ENCODE peak calls at places on chromosomes 6 and 20, in nine cellular contexts. V, T, B, G, Q, I, U, M and X are unnamed samples.

GRCh38 chr20:11429168-11429567 is 488.5 kb upstream of the BTBD3 start:
- DNase-seq in V (no peak), T (no peak), B (no peak), G (no peak), Q (no peak), I (no peak), U (no peak), M (no peak), X (no peak)

GRCh38 chr6:170297577-170298330 is 6.9 kb upstream of the DLL1 start:
- DNase-seq in V (no peak), T (no peak), B (no peak), G (peak; percentile 56), Q (no peak), I (no peak), U (no peak), M (no peak), X (no peak)

GRCh38 chr20:10110151-10110550 is 75.4 kb downstream of the ANKEF1 start:
- DNase-seq in V (peak; percentile 67), T (no peak), B (no peak), G (no peak), Q (no peak), I (no peak), U (no peak), M (no peak), X (no peak)

GRCh38 chr20:32749914-32750637 is 6.8 kb upstream of the COMMD7 start:
- DNase-seq in V (no peak), T (no peak), B (no peak), G (no peak), Q (no peak), I (no peak), U (no peak), M (no peak), X (no peak)

GRCh38 chr20:1062334-1063015 is 55.9 kb upstream of the PSMF1 start:
- DNase-seq in V (no peak), T (no peak), B (peak; percentile 58), G (no peak), Q (no peak), I (no peak), U (no peak), M (peak; percentile 60), X (no peak)

GRCh38 chr6:56890683-56891429 is 64.1 kb upstream of the BEND6 start:
- DNase-seq in V (peak; percentile 86), T (no peak), B (no peak), G (no peak), Q (no peak), I (no peak), U (no peak), M (no peak), X (no peak)

GRCh38 chr20:11646359-11646758 is 271.3 kb upstream of the BTBD3 start:
- DNase-seq in V (no peak), T (no peak), B (no peak), G (no peak), Q (no peak), I (no peak), U (no peak), M (no peak), X (no peak)

GRCh38 chr20:17138237-17138636 is 88.6 kb upstream of the PCSK2 start:
- DNase-seq in V (no peak), T (no peak), B (no peak), G (no peak), Q (no peak), I (no peak), U (no peak), M (no peak), X (no peak)

GRCh38 chr6:105814745-105815536 is 271.2 kb upstream of the PRDM1 start:
- DNase-seq in V (no peak), T (no peak), B (no peak), G (no peak), Q (no peak), I (no peak), U (no peak), M (no peak), X (no peak)

GRCh38 chr20:38843346-38843745 is 37.8 kb downstream of the PPP1R16B start:
- DNase-seq in V (no peak), T (no peak), B (no peak), G (no peak), Q (no peak), I (no peak), U (no peak), M (no peak), X (no peak)

GRCh38 chr20:38842558-38842981 is 37.1 kb downstream of the PPP1R16B start:
- DNase-seq in V (no peak), T (no peak), B (no peak), G (no peak), Q (no peak), I (no peak), U (no peak), M (peak; percentile 45), X (no peak)

GRCh38 chr20:38841570-38841969 is 36.1 kb downstream of the PPP1R16B start:
- DNase-seq in V (no peak), T (no peak), B (no peak), G (no peak), Q (no peak), I (no peak), U (no peak), M (no peak), X (no peak)

GRCh38 chr20:38840894-38841470 is 35.5 kb downstream of the PPP1R16B start:
- DNase-seq in V (no peak), T (no peak), B (no peak), G (no peak), Q (no peak), I (no peak), U (no peak), M (no peak), X (no peak)

DNA sequence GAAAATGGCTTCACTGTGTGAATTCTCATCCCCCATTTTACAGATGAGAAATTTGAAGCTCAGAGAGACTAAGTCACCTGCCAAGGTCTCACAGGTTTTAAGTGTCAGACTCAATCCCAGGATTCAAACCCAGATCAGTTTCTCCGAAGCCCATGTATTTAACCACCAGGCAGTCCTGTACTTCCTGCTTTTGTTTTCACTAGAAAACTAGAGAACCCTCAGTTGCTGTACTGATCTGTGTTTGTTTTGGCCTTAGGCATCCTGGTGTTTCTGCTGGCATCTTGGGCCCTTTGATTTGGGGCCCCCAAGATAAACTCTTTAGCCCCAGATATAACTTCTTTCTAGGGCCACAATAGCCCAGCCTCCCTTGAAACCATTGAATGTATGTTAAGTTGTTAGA is 36.5 kb downstream of the PPP1R16B start:
- DNase-seq in V (no peak), T (no peak), B (no peak), G (no peak), Q (no peak), I (no peak), U (no peak), M (no peak), X (no peak)
- H3K4me3 ChIP-seq in V (no peak overlapping the region), T (no peak overlapping the region), B (no peak overlapping the region), G (no peak overlapping the region), Q (no peak overlapping the region), I (no peak overlapping the region), U (no peak overlapping the region), M (no peak overlapping the region), X (no peak overlapping the region)

GRCh38 chr6:42963855-42964605 is 3.5 kb downstream of the GNMT start:
- DNase-seq in V (peak; percentile 35), T (no peak), B (peak; percentile 35), G (peak; percentile 64), Q (no peak), I (no peak), U (no peak), M (no peak), X (no peak)
- TF ChIP-seq CTCF in V (peak; percentile 31), T (no peak), B (peak; percentile 11), G (no peak), Q (no peak), I (no peak), U (peak; percentile 22), M (no peak), X (peak; percentile 45)

GRCh38 chr6:44388876-44389275 is 1.4 kb downstream of the CDC5L start:
- DNase-seq in V (no peak), T (no peak), B (no peak), G (no peak), Q (no peak), I (no peak), U (no peak), M (no peak), X (no peak)
- H3K4me3 ChIP-seq in V (peak overlapping the region; percentile 95), T (peak overlapping the region; percentile 67), B (peak overlapping the region; percentile 71), G (no peak overlapping the region), Q (peak overlapping the region; percentile 94), I (peak overlapping the region; percentile 86), U (peak overlapping the region; percentile 98), M (no peak overlapping the region), X (peak overlapping the region; percentile 80)

DNA sequence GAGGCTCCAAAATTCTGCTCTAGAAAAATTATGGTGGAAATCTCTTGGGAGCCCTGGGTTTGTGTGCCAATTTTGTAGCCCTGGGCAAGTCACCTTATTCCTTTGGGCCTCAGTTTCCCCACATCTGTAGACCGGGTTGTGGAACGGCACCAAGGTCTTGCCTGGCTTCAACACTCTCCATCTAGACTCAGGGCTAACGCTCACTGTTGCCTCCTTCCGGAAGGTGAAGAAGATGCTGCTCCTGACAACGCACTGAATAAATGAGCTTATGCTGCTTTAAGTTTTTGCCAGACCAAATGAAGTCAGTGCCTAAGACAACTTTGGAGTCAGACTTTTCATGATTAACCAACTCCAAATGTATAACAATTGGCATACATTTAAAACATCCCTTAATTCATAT is 53.1 kb downstream of the PSMG4 start:
- DNase-seq in V (no peak), T (no peak), B (no peak), G (no peak), Q (no peak), I (no peak), U (no peak), M (no peak), X (no peak)
- TF ChIP-seq CTCF in V (no peak), T (no peak), B (no peak), G (no peak), Q (no peak), I (no peak), U (no peak), M (no peak), X (no peak)

GRCh38 chr6:6723792-6724318 is 135.3 kb downstream of the LY86 start:
- DNase-seq in V (no peak), T (no peak), B (peak; percentile 65), G (no peak), Q (no peak), I (no peak), U (no peak), M (peak; percentile 48), X (peak; percentile 71)
- H3K4me3 ChIP-seq in V (no peak overlapping the region), T (no peak overlapping the region), B (no peak overlapping the region), G (no peak overlapping the region), Q (peak overlapping the region; percentile 41), I (peak overlapping the region; percentile 61), U (peak overlapping the region; percentile 55), M (no peak overlapping the region), X (peak overlapping the region; percentile 31)